ENCODE peak calls at places on chromosomes 5 and 9, in six cellular contexts. One of them, this sample, is unnamed.

GRCh38 chr5:65926893-65927292 is 518 bp downstream of the ERBIN start:
- DNase-seq in IMR-90: no peak
- DNase-seq in neuronal stem cell: no peak
- DNase-seq in H9: no peak
- DNase-seq in mesenchymal stem cell: peak
- DNase-seq in H1: no peak
- DNase-seq in this sample: peak

GRCh38 chr9:85081963-85082362 is 412.4 kb downstream of the NTRK2 start:
- DNase-seq in IMR-90: no peak
- DNase-seq in neuronal stem cell: no peak
- DNase-seq in H9: no peak
- DNase-seq in mesenchymal stem cell: no peak
- DNase-seq in H1: no peak
- DNase-seq in this sample: no peak

GRCh38 chr9:93675336-93676150 is 99.2 kb downstream of the PHF2 start:
- DNase-seq in IMR-90: no peak
- DNase-seq in neuronal stem cell: no peak
- DNase-seq in H9: peak
- DNase-seq in mesenchymal stem cell: no peak
- DNase-seq in H1: no peak
- DNase-seq in this sample: no peak

GRCh38 chr9:136832581-136832980 is 9.7 kb upstream of the AJM1 start:
- DNase-seq in IMR-90: no peak
- DNase-seq in neuronal stem cell: no peak
- DNase-seq in H9: no peak
- DNase-seq in mesenchymal stem cell: no peak
- DNase-seq in H1: no peak
- DNase-seq in this sample: peak

GRCh38 chr9:129278391-129279237 is 100.6 kb upstream of the IER5L start:
- DNase-seq in IMR-90: no peak
- DNase-seq in neuronal stem cell: no peak
- DNase-seq in H9: peak
- DNase-seq in mesenchymal stem cell: no peak
- DNase-seq in H1: no peak
- DNase-seq in this sample: peak

GRCh38 chr9:128102861-128103588 is 24.5 kb downstream of the PTGES2 start:
- DNase-seq in IMR-90: no peak
- DNase-seq in neuronal stem cell: no peak
- DNase-seq in H9: peak
- DNase-seq in mesenchymal stem cell: no peak
- DNase-seq in H1: no peak
- DNase-seq in this sample: no peak

GRCh38 chr5:163612358-163613149 is 107.1 kb downstream of the MAT2B start:
- DNase-seq in IMR-90: peak
- DNase-seq in neuronal stem cell: no peak
- DNase-seq in H9: no peak
- DNase-seq in mesenchymal stem cell: no peak
- DNase-seq in H1: no peak
- DNase-seq in this sample: peak

GRCh38 chr9:109477269-109478203 is 20.6 kb downstream of the PTPN3 start:
- DNase-seq in IMR-90: no peak
- DNase-seq in neuronal stem cell: no peak
- DNase-seq in H9: no peak
- DNase-seq in mesenchymal stem cell: no peak
- DNase-seq in H1: no peak
- DNase-seq in this sample: no peak

GRCh38 chr5:128021411-128021810 is 62.2 kb upstream of the SLC12A2 start:
- DNase-seq in IMR-90: peak
- DNase-seq in neuronal stem cell: no peak
- DNase-seq in H9: no peak
- DNase-seq in mesenchymal stem cell: no peak
- DNase-seq in H1: no peak
- DNase-seq in this sample: no peak

GRCh38 chr9:82130331-82131042 is 141.9 kb downstream of the SPATA31D1 start:
- DNase-seq in IMR-90: no peak
- DNase-seq in neuronal stem cell: no peak
- DNase-seq in H9: no peak
- DNase-seq in mesenchymal stem cell: no peak
- DNase-seq in H1: no peak
- DNase-seq in this sample: no peak

GRCh38 chr5:5436206-5436765 is 13.8 kb downstream of the ICE1 start:
- DNase-seq in IMR-90: no peak
- DNase-seq in neuronal stem cell: no peak
- DNase-seq in H9: no peak
- DNase-seq in mesenchymal stem cell: no peak
- DNase-seq in H1: no peak
- DNase-seq in this sample: peak

GRCh38 chr9:95091574-95091970 is 225.9 kb downstream of the FANCC start:
- DNase-seq in IMR-90: peak
- DNase-seq in neuronal stem cell: no peak
- DNase-seq in H9: no peak
- DNase-seq in mesenchymal stem cell: peak
- DNase-seq in H1: no peak
- DNase-seq in this sample: peak

GRCh38 chr9:128689293-128689770 is 310 bp downstream of the SET start:
- DNase-seq in IMR-90: no peak
- DNase-seq in neuronal stem cell: no peak
- DNase-seq in H9: peak
- DNase-seq in mesenchymal stem cell: peak
- DNase-seq in H1: no peak
- DNase-seq in this sample: peak

GRCh38 chr5:14401639-14402038 is 180.0 kb upstream of the OTULINL start:
- DNase-seq in IMR-90: no peak
- DNase-seq in neuronal stem cell: no peak
- DNase-seq in H9: no peak
- DNase-seq in mesenchymal stem cell: no peak
- DNase-seq in H1: no peak
- DNase-seq in this sample: no peak

GRCh38 chr5:2756764-2757163 is 5.3 kb upstream of the IRX2 start:
- DNase-seq in IMR-90: no peak
- DNase-seq in neuronal stem cell: no peak
- DNase-seq in H9: peak
- DNase-seq in mesenchymal stem cell: no peak
- DNase-seq in H1: no peak
- DNase-seq in this sample: peak

GRCh38 chr9:134293576-134294227 is 32.6 kb upstream of the RXRA start:
- DNase-seq in IMR-90: no peak
- DNase-seq in neuronal stem cell: peak
- DNase-seq in H9: no peak
- DNase-seq in mesenchymal stem cell: no peak
- DNase-seq in H1: no peak
- DNase-seq in this sample: no peak

GRCh38 chr5:38766151-38766550 is 79.7 kb upstream of the OSMR start:
- DNase-seq in IMR-90: no peak
- DNase-seq in neuronal stem cell: no peak
- DNase-seq in H9: no peak
- DNase-seq in mesenchymal stem cell: no peak
- DNase-seq in H1: no peak
- DNase-seq in this sample: no peak

GRCh38 chr5:41978686-41979085 is 53.6 kb downstream of the FBXO4 start:
- DNase-seq in IMR-90: no peak
- DNase-seq in neuronal stem cell: no peak
- DNase-seq in H9: no peak
- DNase-seq in mesenchymal stem cell: no peak
- DNase-seq in H1: no peak
- DNase-seq in this sample: no peak

GRCh38 chr5:129541648-129542251 is 81.7 kb downstream of the ADAMTS19 start:
- DNase-seq in IMR-90: peak
- DNase-seq in neuronal stem cell: no peak
- DNase-seq in H9: no peak
- DNase-seq in mesenchymal stem cell: peak
- DNase-seq in H1: no peak
- DNase-seq in this sample: no peak

GRCh38 chr5:172659909-172660628 is 19.0 kb downstream of the NEURL1B start:
- DNase-seq in IMR-90: peak
- DNase-seq in neuronal stem cell: peak
- DNase-seq in H9: peak
- DNase-seq in mesenchymal stem cell: peak
- DNase-seq in H1: no peak
- DNase-seq in this sample: no peak

GRCh38 chr5:112626079-112626478 is 111.6 kb upstream of the APC start:
- DNase-seq in IMR-90: no peak
- DNase-seq in neuronal stem cell: no peak
- DNase-seq in H9: no peak
- DNase-seq in mesenchymal stem cell: no peak
- DNase-seq in H1: no peak
- DNase-seq in this sample: no peak

GRCh38 chr9:106675780-106676179 is 187.2 kb upstream of the ZNF462 start:
- DNase-seq in IMR-90: no peak
- DNase-seq in neuronal stem cell: no peak
- DNase-seq in H9: no peak
- DNase-seq in mesenchymal stem cell: no peak
- DNase-seq in H1: no peak
- DNase-seq in this sample: peak

GRCh38 chr5:82058710-82059109 is 86.9 kb downstream of the ATG10 start:
- DNase-seq in IMR-90: peak
- DNase-seq in neuronal stem cell: no peak
- DNase-seq in H9: no peak
- DNase-seq in mesenchymal stem cell: no peak
- DNase-seq in H1: no peak
- DNase-seq in this sample: no peak

GRCh38 chr9:592225-592624 is 249.3 kb upstream of the DMRT1 start:
- DNase-seq in IMR-90: no peak
- DNase-seq in neuronal stem cell: no peak
- DNase-seq in H9: no peak
- DNase-seq in mesenchymal stem cell: no peak
- DNase-seq in H1: no peak
- DNase-seq in this sample: no peak

GRCh38 chr5:89929834-89930233 is 479.7 kb downstream of the CETN3 start:
- DNase-seq in IMR-90: no peak
- DNase-seq in neuronal stem cell: no peak
- DNase-seq in H9: no peak
- DNase-seq in mesenchymal stem cell: peak
- DNase-seq in H1: no peak
- DNase-seq in this sample: no peak

GRCh38 chr5:133196441-133197085 is 144.8 kb downstream of the HSPA4 start:
- DNase-seq in IMR-90: no peak
- DNase-seq in neuronal stem cell: no peak
- DNase-seq in H9: no peak
- DNase-seq in mesenchymal stem cell: no peak
- DNase-seq in H1: no peak
- DNase-seq in this sample: no peak

GRCh38 chr9:117671468-117671867 is 32.7 kb upstream of the TLR4 start:
- DNase-seq in IMR-90: no peak
- DNase-seq in neuronal stem cell: no peak
- DNase-seq in H9: no peak
- DNase-seq in mesenchymal stem cell: peak
- DNase-seq in H1: no peak
- DNase-seq in this sample: no peak

GRCh38 chr5:144040615-144041394 is 129.7 kb downstream of the YIPF5 start:
- DNase-seq in IMR-90: no peak
- DNase-seq in neuronal stem cell: no peak
- DNase-seq in H9: no peak
- DNase-seq in mesenchymal stem cell: no peak
- DNase-seq in H1: no peak
- DNase-seq in this sample: no peak
- H2BK120ac ChIP-seq in IMR-90: no peak
- H2BK120ac ChIP-seq in neuronal stem cell: no peak
- H2BK120ac ChIP-seq in H9: no peak
- H2BK120ac ChIP-seq in mesenchymal stem cell: no peak
- H2BK120ac ChIP-seq in H1: no peak
- H2BK120ac ChIP-seq in this sample: no peak

GRCh38 chr9:22142681-22143080 is 133.6 kb upstream of the CDKN2B start:
- DNase-seq in IMR-90: peak
- DNase-seq in neuronal stem cell: no peak
- DNase-seq in H9: no peak
- DNase-seq in mesenchymal stem cell: peak
- DNase-seq in H1: no peak
- DNase-seq in this sample: no peak
- H2AFZ ChIP-seq in IMR-90: no peak
- H2AFZ ChIP-seq in neuronal stem cell: no peak
- H2AFZ ChIP-seq in H9: no peak
- H2AFZ ChIP-seq in mesenchymal stem cell: no peak
- H2AFZ ChIP-seq in H1: no peak
- H2AFZ ChIP-seq in this sample: no peak

GRCh38 chr9:132216861-132217655 is 55.2 kb downstream of the NTNG2 start:
- DNase-seq in IMR-90: no peak
- DNase-seq in neuronal stem cell: no peak
- DNase-seq in H9: no peak
- DNase-seq in mesenchymal stem cell: no peak
- DNase-seq in H1: no peak
- DNase-seq in this sample: no peak
- H3K9ac ChIP-seq in IMR-90: no peak
- H3K9ac ChIP-seq in neuronal stem cell: no peak
- H3K9ac ChIP-seq in H9: no peak
- H3K9ac ChIP-seq in mesenchymal stem cell: no peak
- H3K9ac ChIP-seq in H1: no peak
- H3K9ac ChIP-seq in this sample: no peak

GRCh38 chr9:28135571-28135970 is 562.3 kb upstream of the C9orf72 start:
- DNase-seq in IMR-90: no peak
- DNase-seq in neuronal stem cell: no peak
- DNase-seq in H9: no peak
- DNase-seq in mesenchymal stem cell: peak
- DNase-seq in H1: no peak
- DNase-seq in this sample: no peak

GRCh38 chr9:28136113-28136512 is 562.8 kb upstream of the C9orf72 start:
- DNase-seq in IMR-90: no peak
- DNase-seq in neuronal stem cell: no peak
- DNase-seq in H9: no peak
- DNase-seq in mesenchymal stem cell: no peak
- DNase-seq in H1: no peak
- DNase-seq in this sample: no peak

DNA sequence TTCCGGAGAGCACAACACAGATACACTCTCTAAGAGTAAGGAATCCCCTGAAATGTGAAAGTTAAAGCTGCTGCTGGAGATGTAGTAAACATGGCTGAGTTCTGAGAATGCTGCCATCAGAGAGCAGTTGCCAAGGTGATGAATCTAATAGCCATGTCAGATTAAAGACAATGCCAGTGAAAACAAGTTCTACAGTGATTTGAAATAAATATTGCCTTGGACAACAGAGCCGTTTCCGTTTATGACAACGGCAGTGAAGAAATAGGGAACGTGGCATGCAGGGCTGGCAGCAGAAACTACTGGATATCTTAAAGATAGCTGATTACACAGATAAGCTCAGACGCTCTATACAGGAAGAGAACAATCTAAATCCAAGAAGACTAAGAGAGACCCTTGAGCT is 561.3 kb upstream of the C9orf72 start:
- DNase-seq in IMR-90: no peak
- DNase-seq in neuronal stem cell: no peak
- DNase-seq in H9: no peak
- DNase-seq in mesenchymal stem cell: peak
- DNase-seq in H1: no peak
- DNase-seq in this sample: no peak
- H2BK120ac ChIP-seq in IMR-90: no peak
- H2BK120ac ChIP-seq in neuronal stem cell: no peak
- H2BK120ac ChIP-seq in H9: no peak
- H2BK120ac ChIP-seq in mesenchymal stem cell: no peak
- H2BK120ac ChIP-seq in H1: no peak
- H2BK120ac ChIP-seq in this sample: no peak

DNA sequence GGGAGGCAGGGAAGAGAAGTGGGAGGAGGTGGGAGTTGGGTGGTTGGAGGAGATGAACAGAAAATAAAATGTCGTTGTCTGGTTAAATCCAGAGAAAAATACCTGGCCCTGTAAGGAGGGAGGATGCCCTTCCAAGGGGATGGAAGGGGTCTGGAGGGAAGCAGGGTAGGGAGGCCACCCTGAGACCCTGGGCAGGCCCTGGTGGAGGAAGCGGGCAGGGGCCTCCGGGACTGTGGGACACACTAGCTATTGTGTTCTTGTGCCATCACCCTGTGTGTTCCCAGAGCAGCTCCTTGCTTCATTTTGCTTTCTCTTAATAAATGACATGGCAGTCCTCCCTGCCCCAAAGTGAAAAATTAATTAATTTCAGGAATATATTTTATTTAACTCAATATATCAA is 11.8 kb upstream of the CD180 start:
- DNase-seq in IMR-90: no peak
- DNase-seq in neuronal stem cell: no peak
- DNase-seq in H9: no peak
- DNase-seq in mesenchymal stem cell: no peak
- DNase-seq in H1: no peak
- DNase-seq in this sample: no peak
- H2AFZ ChIP-seq in IMR-90: peak
- H2AFZ ChIP-seq in neuronal stem cell: peak
- H2AFZ ChIP-seq in H9: no peak
- H2AFZ ChIP-seq in mesenchymal stem cell: no peak
- H2AFZ ChIP-seq in H1: no peak
- H2AFZ ChIP-seq in this sample: no peak